ENCODE peak calls at places on chromosomes 7 and 10, in nine cellular contexts. One of them, this sample, is unnamed.

GRCh38 chr7:22826593-22826992 is 3.9 kb upstream of the TOMM7 start:
- DNase-seq in Daoy: no peak
- DNase-seq in HEK293T: no peak
- DNase-seq in T-cell: no peak
- DNase-seq in NCI-H345: no peak
- DNase-seq in C1 segment of cervical spinal cord: no peak
- DNase-seq in endothelial cell: no peak
- DNase-seq in NAMALWA: no peak
- DNase-seq in naive thymus-derived CD8-positive, alpha-beta T cell: no peak
- DNase-seq in this sample: no peak

GRCh38 chr10:46084321-46085165 is 38.5 kb upstream of the MSMB start:
- DNase-seq in naive thymus-derived CD8-positive, alpha-beta T cell: no peak
- DNase-seq in T-cell: no peak
- DNase-seq in Daoy: no peak
- DNase-seq in HEK293T: no peak
- DNase-seq in endothelial cell: no peak
- DNase-seq in NCI-H345: no peak
- DNase-seq in NAMALWA: no peak
- DNase-seq in C1 segment of cervical spinal cord: no peak
- DNase-seq in this sample: no peak

GRCh38 chr10:115706482-115707076 is 566.4 kb downstream of the GFRA1 start:
- DNase-seq in naive thymus-derived CD8-positive, alpha-beta T cell: no peak
- DNase-seq in Daoy: peak
- DNase-seq in C1 segment of cervical spinal cord: no peak
- DNase-seq in T-cell: no peak
- DNase-seq in HEK293T: peak
- DNase-seq in NCI-H345: peak
- DNase-seq in endothelial cell: no peak
- DNase-seq in NAMALWA: peak
- DNase-seq in this sample: no peak

GRCh38 chr10:23326541-23327307 is 17.9 kb downstream of the C10orf67 start:
- DNase-seq in T-cell: no peak
- DNase-seq in C1 segment of cervical spinal cord: no peak
- DNase-seq in Daoy: no peak
- DNase-seq in NCI-H345: no peak
- DNase-seq in naive thymus-derived CD8-positive, alpha-beta T cell: no peak
- DNase-seq in HEK293T: no peak
- DNase-seq in endothelial cell: no peak
- DNase-seq in NAMALWA: no peak
- DNase-seq in this sample: no peak

GRCh38 chr10:124906551-124907001 is 35.3 kb upstream of the ZRANB1 start:
- DNase-seq in HEK293T: no peak
- DNase-seq in T-cell: no peak
- DNase-seq in endothelial cell: no peak
- DNase-seq in C1 segment of cervical spinal cord: no peak
- DNase-seq in NAMALWA: no peak
- DNase-seq in Daoy: no peak
- DNase-seq in naive thymus-derived CD8-positive, alpha-beta T cell: no peak
- DNase-seq in NCI-H345: no peak
- DNase-seq in this sample: no peak

GRCh38 chr7:44348300-44348699 is 22.9 kb upstream of the CAMK2B start:
- DNase-seq in Daoy: no peak
- DNase-seq in NAMALWA: peak
- DNase-seq in C1 segment of cervical spinal cord: no peak
- DNase-seq in endothelial cell: peak
- DNase-seq in NCI-H345: peak
- DNase-seq in HEK293T: peak
- DNase-seq in T-cell: no peak
- DNase-seq in naive thymus-derived CD8-positive, alpha-beta T cell: no peak
- DNase-seq in this sample: peak

GRCh38 chr10:7756360-7756992 is 31.3 kb downstream of the KIN start:
- DNase-seq in NAMALWA: peak
- DNase-seq in Daoy: peak
- DNase-seq in endothelial cell: peak
- DNase-seq in HEK293T: peak
- DNase-seq in NCI-H345: no peak
- DNase-seq in C1 segment of cervical spinal cord: no peak
- DNase-seq in naive thymus-derived CD8-positive, alpha-beta T cell: no peak
- DNase-seq in T-cell: no peak
- DNase-seq in this sample: peak

GRCh38 chr10:49312291-49312869 is 13.4 kb downstream of the C10orf71 start:
- DNase-seq in Daoy: no peak
- DNase-seq in C1 segment of cervical spinal cord: no peak
- DNase-seq in naive thymus-derived CD8-positive, alpha-beta T cell: no peak
- DNase-seq in T-cell: no peak
- DNase-seq in NAMALWA: no peak
- DNase-seq in endothelial cell: no peak
- DNase-seq in HEK293T: no peak
- DNase-seq in NCI-H345: no peak
- DNase-seq in this sample: no peak

GRCh38 chr10:73439605-73440298 is 6.4 kb upstream of the MSS51 start:
- DNase-seq in C1 segment of cervical spinal cord: no peak
- DNase-seq in HEK293T: no peak
- DNase-seq in T-cell: no peak
- DNase-seq in endothelial cell: no peak
- DNase-seq in NAMALWA: no peak
- DNase-seq in Daoy: peak
- DNase-seq in naive thymus-derived CD8-positive, alpha-beta T cell: no peak
- DNase-seq in NCI-H345: no peak
- DNase-seq in this sample: no peak

GRCh38 chr10:96645191-96645721 is 58.4 kb upstream of the TM9SF3 start:
- DNase-seq in T-cell: no peak
- DNase-seq in endothelial cell: no peak
- DNase-seq in naive thymus-derived CD8-positive, alpha-beta T cell: no peak
- DNase-seq in HEK293T: no peak
- DNase-seq in NAMALWA: no peak
- DNase-seq in Daoy: no peak
- DNase-seq in C1 segment of cervical spinal cord: no peak
- DNase-seq in NCI-H345: no peak
- DNase-seq in this sample: no peak

GRCh38 chr7:102279537-102280400 is 6.9 kb upstream of the SH2B2 start:
- DNase-seq in naive thymus-derived CD8-positive, alpha-beta T cell: peak
- DNase-seq in C1 segment of cervical spinal cord: no peak
- DNase-seq in NAMALWA: peak
- DNase-seq in HEK293T: peak
- DNase-seq in Daoy: peak
- DNase-seq in endothelial cell: peak
- DNase-seq in T-cell: peak
- DNase-seq in NCI-H345: peak
- DNase-seq in this sample: peak

GRCh38 chr7:149856-150636 is 42.3 kb upstream of the FAM20C start:
- DNase-seq in endothelial cell: peak
- DNase-seq in NAMALWA: no peak
- DNase-seq in NCI-H345: no peak
- DNase-seq in Daoy: no peak
- DNase-seq in naive thymus-derived CD8-positive, alpha-beta T cell: no peak
- DNase-seq in HEK293T: peak
- DNase-seq in C1 segment of cervical spinal cord: no peak
- DNase-seq in T-cell: peak
- DNase-seq in this sample: peak